ENCODE peak calls at places on chromosome 19, in eight cellular contexts. One of them, this sample, is unnamed.

GRCh38 chr19:15288146-15288963 is 44.0 kb downstream of the BRD4 start:
- DNase-seq in IMR-90: peak
- DNase-seq in endothelial cell: no peak
- DNase-seq in Calu3: no peak
- DNase-seq in nephron progenitor cell: no peak
- DNase-seq in kidney epithelial cell: no peak
- DNase-seq in psoas muscle: no peak
- DNase-seq in activated B cell treated with CpG ODN at 0.5 μM for 24 hours: peak
- DNase-seq in this sample: no peak

GRCh38 chr19:18587561-18587960 is 1.0 kb upstream of the REX1BD start:
- DNase-seq in IMR-90: no peak
- DNase-seq in endothelial cell: no peak
- DNase-seq in Calu3: no peak
- DNase-seq in nephron progenitor cell: no peak
- DNase-seq in kidney epithelial cell: no peak
- DNase-seq in psoas muscle: no peak
- DNase-seq in activated B cell treated with CpG ODN at 0.5 μM for 24 hours: no peak
- DNase-seq in this sample: no peak

GRCh38 chr19:16085115-16085514 is 8.8 kb downstream of the TPM4 start:
- DNase-seq in IMR-90: peak
- DNase-seq in endothelial cell: no peak
- DNase-seq in Calu3: no peak
- DNase-seq in nephron progenitor cell: no peak
- DNase-seq in kidney epithelial cell: no peak
- DNase-seq in psoas muscle: no peak
- DNase-seq in activated B cell treated with CpG ODN at 0.5 μM for 24 hours: no peak
- DNase-seq in this sample: no peak

GRCh38 chr19:27618006-27618405 is 1594.9 kb downstream of the UQCRFS1 start:
- DNase-seq in IMR-90: no peak
- DNase-seq in endothelial cell: no peak
- DNase-seq in Calu3: no peak
- DNase-seq in nephron progenitor cell: no peak
- DNase-seq in kidney epithelial cell: no peak
- DNase-seq in psoas muscle: no peak
- DNase-seq in activated B cell treated with CpG ODN at 0.5 μM for 24 hours: no peak
- DNase-seq in this sample: no peak

GRCh38 chr19:58346961-58347929 is 6.0 kb downstream of the A1BG start:
- DNase-seq in IMR-90: peak
- DNase-seq in endothelial cell: peak
- DNase-seq in Calu3: no peak
- DNase-seq in nephron progenitor cell: peak
- DNase-seq in kidney epithelial cell: no peak
- DNase-seq in psoas muscle: peak
- DNase-seq in activated B cell treated with CpG ODN at 0.5 μM for 24 hours: peak
- DNase-seq in this sample: no peak

GRCh38 chr19:12365094-12365371 is 450 bp downstream of the ZNF442 start:
- DNase-seq in IMR-90: peak
- DNase-seq in endothelial cell: no peak
- DNase-seq in Calu3: no peak
- DNase-seq in nephron progenitor cell: no peak
- DNase-seq in kidney epithelial cell: no peak
- DNase-seq in psoas muscle: no peak
- DNase-seq in activated B cell treated with CpG ODN at 0.5 μM for 24 hours: no peak
- DNase-seq in this sample: no peak

GRCh38 chr19:18229915-18230314 is 3.7 kb upstream of the PDE4C start:
- DNase-seq in IMR-90: no peak
- DNase-seq in endothelial cell: no peak
- DNase-seq in Calu3: no peak
- DNase-seq in nephron progenitor cell: no peak
- DNase-seq in kidney epithelial cell: no peak
- DNase-seq in psoas muscle: no peak
- DNase-seq in activated B cell treated with CpG ODN at 0.5 μM for 24 hours: no peak
- DNase-seq in this sample: no peak

GRCh38 chr19:37128821-37129177 is 43.7 kb downstream of the ZNF585A start:
- DNase-seq in IMR-90: no peak
- DNase-seq in endothelial cell: no peak
- DNase-seq in Calu3: no peak
- DNase-seq in nephron progenitor cell: no peak
- DNase-seq in kidney epithelial cell: no peak
- DNase-seq in psoas muscle: no peak
- DNase-seq in activated B cell treated with CpG ODN at 0.5 μM for 24 hours: no peak
- DNase-seq in this sample: no peak

GRCh38 chr19:32908641-32909190 is 39.1 kb upstream of the SLC7A9 start:
- DNase-seq in IMR-90: no peak
- DNase-seq in endothelial cell: no peak
- DNase-seq in Calu3: no peak
- DNase-seq in nephron progenitor cell: no peak
- DNase-seq in kidney epithelial cell: no peak
- DNase-seq in psoas muscle: no peak
- DNase-seq in activated B cell treated with CpG ODN at 0.5 μM for 24 hours: no peak
- DNase-seq in this sample: no peak

GRCh38 chr19:32910874-32911273 is 41.3 kb upstream of the SLC7A9 start:
- DNase-seq in IMR-90: peak
- DNase-seq in endothelial cell: no peak
- DNase-seq in Calu3: no peak
- DNase-seq in nephron progenitor cell: no peak
- DNase-seq in kidney epithelial cell: no peak
- DNase-seq in psoas muscle: no peak
- DNase-seq in activated B cell treated with CpG ODN at 0.5 μM for 24 hours: no peak
- DNase-seq in this sample: no peak

GRCh38 chr19:32911467-32911866 is 41.9 kb upstream of the SLC7A9 start:
- DNase-seq in IMR-90: no peak
- DNase-seq in endothelial cell: no peak
- DNase-seq in Calu3: no peak
- DNase-seq in nephron progenitor cell: no peak
- DNase-seq in kidney epithelial cell: no peak
- DNase-seq in psoas muscle: no peak
- DNase-seq in activated B cell treated with CpG ODN at 0.5 μM for 24 hours: no peak
- DNase-seq in this sample: no peak

GRCh38 chr19:32910094-32910493 is 40.5 kb upstream of the SLC7A9 start:
- DNase-seq in IMR-90: no peak
- DNase-seq in endothelial cell: no peak
- DNase-seq in Calu3: no peak
- DNase-seq in nephron progenitor cell: no peak
- DNase-seq in kidney epithelial cell: no peak
- DNase-seq in psoas muscle: no peak
- DNase-seq in activated B cell treated with CpG ODN at 0.5 μM for 24 hours: no peak
- DNase-seq in this sample: no peak

DNA sequence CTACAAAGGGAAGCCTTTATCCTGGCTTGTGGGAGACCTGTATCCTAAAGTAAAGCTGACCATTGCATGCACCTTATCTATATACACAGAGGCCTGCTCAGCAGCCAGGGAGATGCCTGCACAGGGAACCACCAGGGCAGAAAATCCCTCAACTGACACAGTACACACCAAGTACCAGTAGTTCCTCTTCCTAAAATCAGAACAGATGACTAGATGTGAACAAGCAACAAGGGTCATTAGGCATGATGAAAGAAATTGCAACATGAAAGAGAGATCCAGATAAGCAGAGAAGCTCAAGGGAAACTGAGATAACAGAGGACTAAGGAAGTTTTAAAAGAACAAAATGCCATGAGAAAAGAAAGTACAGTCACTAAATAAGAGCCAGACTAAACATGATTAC is 39.7 kb upstream of the SLC7A9 start:
- DNase-seq in IMR-90: no peak
- DNase-seq in endothelial cell: no peak
- DNase-seq in Calu3: no peak
- DNase-seq in nephron progenitor cell: no peak
- DNase-seq in kidney epithelial cell: no peak
- DNase-seq in psoas muscle: no peak
- DNase-seq in activated B cell treated with CpG ODN at 0.5 μM for 24 hours: no peak
- DNase-seq in this sample: no peak
- TF ChIP-seq CTCF in IMR-90: no peak
- TF ChIP-seq CTCF in endothelial cell: no peak
- TF ChIP-seq CTCF in Calu3: no peak
- TF ChIP-seq CTCF in nephron progenitor cell: no peak
- TF ChIP-seq CTCF in kidney epithelial cell: no peak
- TF ChIP-seq CTCF in psoas muscle: no peak
- TF ChIP-seq CTCF in activated B cell treated with CpG ODN at 0.5 μM for 24 hours: no peak
- TF ChIP-seq CTCF in this sample: no peak

DNA sequence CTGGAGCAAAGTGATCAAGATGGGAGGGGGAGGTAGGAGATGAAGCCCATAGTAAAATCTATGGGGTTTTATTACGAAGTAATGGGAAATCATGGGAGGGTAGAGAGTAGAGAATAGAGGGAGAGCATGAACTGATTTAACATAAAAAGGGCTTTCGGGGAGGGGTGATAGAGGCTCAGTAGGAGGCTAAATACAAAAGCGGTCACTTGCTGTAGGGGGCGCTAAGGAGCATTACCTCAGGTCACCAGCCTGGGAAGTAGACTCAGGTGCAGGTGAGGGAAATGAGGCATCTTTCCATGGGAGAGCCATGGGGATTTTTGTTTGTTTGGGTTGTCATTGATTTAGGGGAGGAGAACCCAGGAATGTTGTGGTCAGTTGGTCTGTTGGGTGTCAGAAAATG is 14.1 kb downstream of the KRTDAP start:
- DNase-seq in IMR-90: no peak
- DNase-seq in endothelial cell: no peak
- DNase-seq in Calu3: peak
- DNase-seq in nephron progenitor cell: no peak
- DNase-seq in kidney epithelial cell: no peak
- DNase-seq in psoas muscle: no peak
- DNase-seq in activated B cell treated with CpG ODN at 0.5 μM for 24 hours: no peak
- DNase-seq in this sample: no peak
- TF ChIP-seq CTCF in IMR-90: no peak
- TF ChIP-seq CTCF in endothelial cell: no peak
- TF ChIP-seq CTCF in Calu3: no peak
- TF ChIP-seq CTCF in nephron progenitor cell: no peak
- TF ChIP-seq CTCF in kidney epithelial cell: no peak
- TF ChIP-seq CTCF in psoas muscle: no peak
- TF ChIP-seq CTCF in activated B cell treated with CpG ODN at 0.5 μM for 24 hours: no peak
- TF ChIP-seq CTCF in this sample: peak

GRCh38 chr19:48628486-48629296 is 8.5 kb downstream of the DBP start:
- DNase-seq in IMR-90: no peak
- DNase-seq in endothelial cell: no peak
- DNase-seq in Calu3: no peak
- DNase-seq in nephron progenitor cell: no peak
- DNase-seq in kidney epithelial cell: no peak
- DNase-seq in psoas muscle: no peak
- DNase-seq in activated B cell treated with CpG ODN at 0.5 μM for 24 hours: no peak
- DNase-seq in this sample: peak

GRCh38 chr19:48631254-48631653 is 5.9 kb downstream of the DBP start:
- DNase-seq in IMR-90: no peak
- DNase-seq in endothelial cell: no peak
- DNase-seq in Calu3: no peak
- DNase-seq in nephron progenitor cell: no peak
- DNase-seq in kidney epithelial cell: no peak
- DNase-seq in psoas muscle: no peak
- DNase-seq in activated B cell treated with CpG ODN at 0.5 μM for 24 hours: no peak
- DNase-seq in this sample: no peak

GRCh38 chr19:48629599-48630288 is 7.4 kb downstream of the DBP start:
- DNase-seq in IMR-90: no peak
- DNase-seq in endothelial cell: peak
- DNase-seq in Calu3: no peak
- DNase-seq in nephron progenitor cell: peak
- DNase-seq in kidney epithelial cell: no peak
- DNase-seq in psoas muscle: peak
- DNase-seq in activated B cell treated with CpG ODN at 0.5 μM for 24 hours: no peak
- DNase-seq in this sample: no peak

GRCh38 chr19:48629297-48629598 is 7.9 kb downstream of the DBP start:
- DNase-seq in IMR-90: no peak
- DNase-seq in endothelial cell: no peak
- DNase-seq in Calu3: no peak
- DNase-seq in nephron progenitor cell: no peak
- DNase-seq in kidney epithelial cell: no peak
- DNase-seq in psoas muscle: no peak
- DNase-seq in activated B cell treated with CpG ODN at 0.5 μM for 24 hours: no peak
- DNase-seq in this sample: no peak

DNA sequence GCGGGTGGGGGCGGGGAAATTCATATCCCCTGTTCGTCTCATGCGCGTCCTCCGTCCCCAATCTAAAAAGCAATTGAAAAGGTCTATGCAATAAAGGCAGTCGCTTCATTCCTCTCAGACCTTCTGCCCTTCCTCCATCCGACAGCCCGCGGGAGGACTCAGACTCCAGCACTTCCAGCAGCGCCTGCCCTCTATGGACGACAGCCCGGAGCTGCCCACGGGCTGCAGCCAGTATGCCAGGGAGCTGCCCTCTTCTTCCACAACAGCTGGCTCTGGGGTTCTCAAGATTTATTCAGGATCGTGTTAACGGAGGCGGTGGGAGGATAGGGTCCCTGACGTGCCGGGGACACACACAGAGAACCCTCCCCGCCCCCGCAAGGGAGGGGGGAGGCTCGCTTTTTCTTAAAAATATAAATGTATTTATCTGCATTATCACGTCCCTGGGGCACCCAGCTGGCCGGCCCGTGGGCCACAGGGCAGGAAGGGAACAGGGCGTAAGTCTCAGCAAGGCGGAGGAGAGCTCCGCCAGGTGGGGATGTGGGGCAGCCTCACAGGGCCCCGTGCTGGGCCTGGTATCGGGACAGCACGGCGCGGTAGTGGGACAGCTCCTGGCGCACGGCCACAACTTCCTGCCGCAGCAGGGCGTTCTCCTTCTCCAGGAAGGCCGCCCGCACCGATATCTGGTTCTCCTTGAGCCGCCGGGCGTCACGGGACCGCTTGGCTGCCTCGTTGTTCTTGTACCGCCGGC is 6.7 kb downstream of the DBP start:
- DNase-seq in IMR-90: no peak
- DNase-seq in endothelial cell: peak
- DNase-seq in Calu3: no peak
- DNase-seq in nephron progenitor cell: no peak
- DNase-seq in kidney epithelial cell: no peak
- DNase-seq in psoas muscle: peak
- DNase-seq in activated B cell treated with CpG ODN at 0.5 μM for 24 hours: no peak
- DNase-seq in this sample: peak
- TF ChIP-seq CTCF in IMR-90: peak
- TF ChIP-seq CTCF in endothelial cell: no peak
- TF ChIP-seq CTCF in Calu3: no peak
- TF ChIP-seq CTCF in nephron progenitor cell: no peak
- TF ChIP-seq CTCF in kidney epithelial cell: peak
- TF ChIP-seq CTCF in psoas muscle: no peak
- TF ChIP-seq CTCF in activated B cell treated with CpG ODN at 0.5 μM for 24 hours: no peak
- TF ChIP-seq CTCF in this sample: peak

DNA sequence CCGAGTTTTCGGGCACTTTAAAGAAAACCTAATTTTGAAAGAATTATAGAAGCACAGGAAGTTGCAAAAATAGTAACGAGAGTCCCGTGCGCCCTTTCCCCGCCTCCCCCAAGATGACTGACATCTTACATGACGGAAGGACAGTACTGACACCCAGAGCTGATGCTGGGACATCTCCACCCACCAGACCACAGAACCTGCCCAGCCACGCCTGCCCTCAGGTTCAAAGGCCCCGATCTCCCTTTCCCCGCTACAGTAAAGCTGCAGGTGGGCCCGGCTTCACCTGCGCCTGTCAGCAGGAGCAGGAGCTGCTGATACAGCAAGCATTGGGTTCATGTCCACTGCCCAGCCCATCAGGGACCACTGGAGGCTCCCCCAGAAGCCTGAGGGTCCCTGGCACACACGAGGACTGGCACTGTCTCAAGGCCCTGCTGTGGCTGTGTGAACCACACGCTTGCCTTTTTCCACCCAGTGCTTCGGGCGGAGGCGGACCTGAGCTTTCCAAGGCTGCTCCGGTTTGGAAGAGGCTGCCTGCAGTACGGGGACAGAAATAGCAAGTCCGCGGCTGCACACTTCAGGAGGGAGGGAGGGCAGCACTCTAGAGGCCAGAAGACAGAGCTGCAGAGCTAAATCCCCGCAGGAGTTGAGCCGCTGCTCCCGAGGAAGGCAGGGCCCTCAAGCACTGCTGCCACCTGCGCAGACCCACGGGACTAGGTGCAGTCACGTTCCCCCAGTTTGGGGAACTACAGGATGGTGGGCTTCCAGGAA is 8.7 kb downstream of the MAP2K2 start:
- DNase-seq in IMR-90: no peak
- DNase-seq in endothelial cell: no peak
- DNase-seq in Calu3: no peak
- DNase-seq in nephron progenitor cell: no peak
- DNase-seq in kidney epithelial cell: no peak
- DNase-seq in psoas muscle: no peak
- DNase-seq in activated B cell treated with CpG ODN at 0.5 μM for 24 hours: peak
- DNase-seq in this sample: peak
- TF ChIP-seq CTCF in IMR-90: no peak
- TF ChIP-seq CTCF in endothelial cell: no peak
- TF ChIP-seq CTCF in Calu3: no peak
- TF ChIP-seq CTCF in nephron progenitor cell: no peak
- TF ChIP-seq CTCF in kidney epithelial cell: no peak
- TF ChIP-seq CTCF in psoas muscle: no peak
- TF ChIP-seq CTCF in activated B cell treated with CpG ODN at 0.5 μM for 24 hours: no peak
- TF ChIP-seq CTCF in this sample: no peak